ENCODE peak calls at places on chromosome 12, in seven cellular contexts. P is HL-60, X is fibroblast of lung, S is AG10803, J is left lung, G is upper lobe of right lung, N is BJ. U is an unnamed sample.
A peak's percentile ranks its signal among the peaks of the same experiment; 100 is the strongest.

GRCh38 chr12:13243516-13244070 is 47.1 kb downstream of the EMP1 start:
- DNase-seq in P (no peak), X (peak; percentile 58), S (peak; percentile 64), J (no peak), G (no peak), N (no peak), U (no peak)

GRCh38 chr12:18221726-18222125 is 39.6 kb upstream of the PIK3C2G start:
- DNase-seq in P (no peak), X (no peak), S (no peak), J (no peak), G (no peak), N (no peak), U (no peak)

GRCh38 chr12:78164154-78164553 is 333.5 kb downstream of the NAV3 start:
- DNase-seq in P (no peak), X (no peak), S (no peak), J (no peak), G (no peak), N (no peak), U (no peak)

GRCh38 chr12:22380029-22380428 is 45.5 kb upstream of the ST8SIA1 start:
- DNase-seq in P (no peak), X (peak; percentile 20), S (no peak), J (no peak), G (no peak), N (no peak), U (no peak)

GRCh38 chr12:6542209-6543009 is 8.1 kb downstream of the GAPDH start:
- DNase-seq in P (no peak), X (no peak), S (no peak), J (no peak), G (no peak), N (no peak), U (no peak)

GRCh38 chr12:42172811-42173210 is 28.1 kb upstream of the GXYLT1 start:
- DNase-seq in P (no peak), X (no peak), S (no peak), J (no peak), G (no peak), N (no peak), U (peak; percentile 54)

GRCh38 chr12:122148657-122149056 is 25.4 kb downstream of the IL31 start:
- DNase-seq in P (no peak), X (peak; percentile 36), S (peak; percentile 18), J (no peak), G (no peak), N (no peak), U (no peak)

GRCh38 chr12:96047621-96048211 is 12.3 kb upstream of the LTA4H start:
- DNase-seq in P (peak; percentile 71), X (peak; percentile 66), S (peak; percentile 59), J (peak; percentile 54), G (peak; percentile 71), N (no peak), U (peak; percentile 97)

GRCh38 chr12:122326597-122326996 is 60.3 kb upstream of the VPS33A start:
- DNase-seq in P (no peak), X (peak; percentile 66), S (no peak), J (no peak), G (no peak), N (no peak), U (no peak)

GRCh38 chr12:78562358-78563205 is 302.0 kb upstream of the SYT1 start:
- DNase-seq in P (no peak), X (no peak), S (peak; percentile 19), J (no peak), G (no peak), N (no peak), U (peak; percentile 13)

GRCh38 chr12:57864382-57864781 is 17.9 kb upstream of the CTDSP2 start:
- DNase-seq in P (no peak), X (peak; percentile 24), S (peak; percentile 75), J (no peak), G (no peak), N (no peak), U (no peak)
- H3K4me3 ChIP-seq in P (no peak overlapping the region), X (peak overlapping the region; percentile 56), S (peak overlapping the region; percentile 58), J (peak overlapping the region; percentile 48), G (peak overlapping the region; percentile 59), N (no peak overlapping the region), U (no peak overlapping the region)

GRCh38 chr12:79935021-79935623 is at the start of gene PPP1R12A:
- DNase-seq in P (peak; percentile 89), X (peak; percentile 98), S (peak; percentile 97), J (peak; percentile 99), G (peak; percentile 99), N (peak; percentile 82), U (peak; percentile 99)

GRCh38 chr12:79938843-79939242 is 3.9 kb upstream of the PPP1R12A start:
- DNase-seq in P (no peak), X (no peak), S (no peak), J (no peak), G (no peak), N (no peak), U (no peak)

GRCh38 chr12:79934309-79935020 is 432 bp downstream of the PPP1R12A start:
- DNase-seq in P (no peak), X (peak; percentile 56), S (peak; percentile 34), J (peak; percentile 90), G (peak; percentile 80), N (no peak), U (peak; percentile 83)

GRCh38 chr12:79935624-79936040 is 735 bp upstream of the PPP1R12A start:
- DNase-seq in P (no peak), X (peak; percentile 54), S (peak; percentile 26), J (no peak), G (no peak), N (no peak), U (no peak)

DNA sequence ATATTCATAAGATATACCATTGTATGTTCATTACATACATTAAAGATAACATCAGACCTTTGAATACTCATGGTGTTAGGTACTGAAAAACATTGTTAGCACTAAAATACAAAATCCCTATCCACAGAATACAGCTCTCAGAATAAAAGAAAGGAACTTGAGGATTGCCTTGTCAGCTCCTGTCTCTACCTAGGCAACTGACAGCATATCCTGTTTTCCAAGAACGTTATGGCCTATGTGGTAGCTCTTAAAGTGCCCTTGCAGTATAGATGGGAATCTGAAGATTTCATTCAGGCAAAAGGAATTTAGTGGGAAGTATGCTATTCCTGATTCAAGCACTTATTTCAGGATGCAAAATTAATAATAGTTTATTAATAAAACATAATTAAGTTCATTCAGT is 1.8 kb upstream of the PPP1R12A start:
- DNase-seq in P (no peak), X (peak; percentile 21), S (no peak), J (no peak), G (no peak), N (no peak), U (no peak)
- H3K4me3 ChIP-seq in P (no peak overlapping the region), X (peak overlapping the region; percentile 97), S (peak overlapping the region; percentile 92), J (peak overlapping the region; percentile 93), G (peak overlapping the region; percentile 90), N (peak overlapping the region; percentile 100), U (peak overlapping the region; percentile 81)

DNA sequence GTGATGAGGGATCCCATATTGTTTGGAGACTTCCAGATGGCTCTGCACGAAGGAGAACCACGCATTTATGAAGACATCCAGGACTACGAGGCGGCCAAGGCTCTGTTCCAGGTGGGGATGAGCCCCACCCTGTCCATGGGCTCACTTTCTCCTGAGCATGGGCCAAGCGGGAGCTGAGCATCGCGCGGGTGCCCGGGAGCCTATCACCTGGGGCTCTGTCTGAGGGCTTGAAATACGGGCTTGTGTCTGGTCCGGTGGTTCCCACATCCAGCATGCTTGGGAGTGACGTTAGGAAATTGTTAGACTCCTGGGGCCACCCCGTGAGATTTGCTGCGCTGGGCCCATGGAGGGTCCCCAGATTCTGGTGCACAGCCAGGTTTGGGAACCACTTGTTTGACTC is 92.9 kb downstream of the CCDC92 start:
- DNase-seq in P (no peak), X (no peak), S (no peak), J (no peak), G (no peak), N (no peak), U (no peak)
- H3K4me3 ChIP-seq in P (no peak overlapping the region), X (no peak overlapping the region), S (no peak overlapping the region), J (no peak overlapping the region), G (no peak overlapping the region), N (no peak overlapping the region), U (no peak overlapping the region)

DNA sequence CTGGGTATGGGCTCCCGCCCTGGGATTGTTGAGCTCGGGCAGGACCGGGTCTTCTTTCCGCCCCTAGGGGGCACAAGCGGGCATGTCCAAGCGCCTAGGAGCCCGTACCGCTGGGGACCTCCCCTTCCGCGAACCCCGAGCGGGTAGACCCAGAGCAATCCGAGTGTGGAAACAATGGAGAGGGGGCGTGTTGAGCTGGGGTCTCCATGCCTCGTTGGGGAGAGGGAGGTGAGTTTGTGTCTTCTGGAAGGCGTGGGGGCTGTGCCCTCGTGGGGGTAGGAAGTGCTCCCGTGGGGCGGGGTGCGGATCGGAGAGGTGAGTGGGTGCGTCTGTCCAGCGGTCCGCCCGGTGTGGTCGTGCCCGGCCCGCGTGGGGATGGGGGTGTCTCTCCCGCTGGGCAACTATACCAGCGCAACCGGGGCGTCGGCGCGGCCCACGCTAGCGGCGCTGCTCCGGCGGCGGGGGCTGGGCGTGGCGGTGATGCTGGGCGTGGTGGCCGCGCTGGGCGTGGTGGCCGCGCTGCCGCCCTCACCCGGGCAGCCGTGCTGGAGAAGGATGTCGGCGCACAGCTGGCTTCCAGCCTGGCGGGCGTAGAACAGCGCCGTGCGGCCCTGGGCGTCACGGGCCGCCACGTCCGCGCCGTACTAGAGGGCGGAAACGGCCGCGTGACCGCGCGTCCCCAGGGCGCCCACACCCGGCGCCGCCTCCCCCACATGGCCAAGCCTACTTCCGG is 12.2 kb downstream of the AGAP2 start:
- DNase-seq in P (no peak), X (peak; percentile 67), S (peak; percentile 86), J (peak; percentile 89), G (peak; percentile 90), N (peak; percentile 19), U (no peak)
- H3K4me3 ChIP-seq in P (no peak overlapping the region), X (peak overlapping the region; percentile 86), S (peak overlapping the region; percentile 98), J (peak overlapping the region; percentile 55), G (peak overlapping the region; percentile 67), N (peak overlapping the region; percentile 93), U (no peak overlapping the region)

DNA sequence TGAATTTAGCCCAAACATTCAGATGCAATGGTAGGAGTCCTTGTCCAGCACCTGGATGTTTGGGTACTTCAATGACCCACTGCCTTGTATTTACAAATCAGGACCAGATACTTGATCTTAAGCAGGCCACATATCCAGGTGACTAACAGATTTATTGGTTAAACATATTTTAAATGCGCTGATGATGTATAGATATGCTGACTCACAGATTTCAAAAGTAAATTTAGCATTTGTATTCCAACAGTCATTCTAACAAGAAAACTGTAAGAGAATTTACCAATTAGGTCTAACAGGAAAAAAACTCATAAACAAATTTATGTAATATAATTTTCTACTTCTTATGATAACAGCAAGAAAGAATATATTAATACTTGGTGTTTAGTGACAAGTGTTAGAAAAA is 29.4 kb upstream of the MYF6 start:
- DNase-seq in P (no peak), X (no peak), S (no peak), J (no peak), G (no peak), N (no peak), U (no peak)
- H3K4me3 ChIP-seq in P (no peak overlapping the region), X (no peak overlapping the region), S (no peak overlapping the region), J (no peak overlapping the region), G (no peak overlapping the region), N (no peak overlapping the region), U (no peak overlapping the region)

U was measured in NB4.